ENCODE peak calls at places on chromosomes 7 and 10, in seven cellular contexts. One of them, this sample, is unnamed.

GRCh38 chr7:120949393-120949799 is 1.2 kb upstream of the ING3 start:
- DNase-seq in breast epithelium: no peak
- DNase-seq in PC-9: no peak
- DNase-seq in brain microvascular endothelial cell: no peak
- DNase-seq in activated CD4-positive, alpha-beta memory T cell treated with anti-CD3 and anti-CD28 coated beads, Interleukin-2, amount 10 ng/mL, durations not matched to agents 7 days and 5 days: no peak
- DNase-seq in ELF-1: no peak
- DNase-seq in NCI-H2029: no peak
- DNase-seq in this sample: no peak

GRCh38 chr7:31311465-31312074 is 29.0 kb downstream of the NEUROD6 start:
- DNase-seq in ELF-1: peak
- DNase-seq in PC-9: no peak
- DNase-seq in activated CD4-positive, alpha-beta memory T cell treated with anti-CD3 and anti-CD28 coated beads, Interleukin-2, amount 10 ng/mL, durations not matched to agents 7 days and 5 days: no peak
- DNase-seq in breast epithelium: no peak
- DNase-seq in brain microvascular endothelial cell: no peak
- DNase-seq in NCI-H2029: no peak
- DNase-seq in this sample: no peak

GRCh38 chr7:127393370-127394058 is 1.0 kb upstream of the ZNF800 start:
- DNase-seq in PC-9: peak
- DNase-seq in brain microvascular endothelial cell: no peak
- DNase-seq in ELF-1: peak
- DNase-seq in breast epithelium: no peak
- DNase-seq in activated CD4-positive, alpha-beta memory T cell treated with anti-CD3 and anti-CD28 coated beads, Interleukin-2, amount 10 ng/mL, durations not matched to agents 7 days and 5 days: no peak
- DNase-seq in NCI-H2029: no peak
- DNase-seq in this sample: no peak

GRCh38 chr10:98339790-98340189 is 71.8 kb upstream of the LOXL4 start:
- DNase-seq in NCI-H2029: peak
- DNase-seq in brain microvascular endothelial cell: no peak
- DNase-seq in PC-9: no peak
- DNase-seq in breast epithelium: no peak
- DNase-seq in ELF-1: no peak
- DNase-seq in activated CD4-positive, alpha-beta memory T cell treated with anti-CD3 and anti-CD28 coated beads, Interleukin-2, amount 10 ng/mL, durations not matched to agents 7 days and 5 days: peak
- DNase-seq in this sample: no peak

GRCh38 chr7:44658979-44659378 is 52.6 kb downstream of the OGDH start:
- DNase-seq in NCI-H2029: no peak
- DNase-seq in ELF-1: no peak
- DNase-seq in breast epithelium: no peak
- DNase-seq in activated CD4-positive, alpha-beta memory T cell treated with anti-CD3 and anti-CD28 coated beads, Interleukin-2, amount 10 ng/mL, durations not matched to agents 7 days and 5 days: no peak
- DNase-seq in PC-9: no peak
- DNase-seq in brain microvascular endothelial cell: no peak
- DNase-seq in this sample: no peak

GRCh38 chr10:113922787-113923570 is 68.5 kb downstream of the NHLRC2 start:
- DNase-seq in breast epithelium: no peak
- DNase-seq in NCI-H2029: no peak
- DNase-seq in activated CD4-positive, alpha-beta memory T cell treated with anti-CD3 and anti-CD28 coated beads, Interleukin-2, amount 10 ng/mL, durations not matched to agents 7 days and 5 days: no peak
- DNase-seq in PC-9: no peak
- DNase-seq in ELF-1: peak
- DNase-seq in brain microvascular endothelial cell: no peak
- DNase-seq in this sample: no peak

GRCh38 chr10:102994551-102995295 is 76.6 kb downstream of the CNNM2 start:
- DNase-seq in brain microvascular endothelial cell: no peak
- DNase-seq in ELF-1: no peak
- DNase-seq in NCI-H2029: no peak
- DNase-seq in PC-9: no peak
- DNase-seq in activated CD4-positive, alpha-beta memory T cell treated with anti-CD3 and anti-CD28 coated beads, Interleukin-2, amount 10 ng/mL, durations not matched to agents 7 days and 5 days: peak
- DNase-seq in breast epithelium: no peak
- DNase-seq in this sample: no peak

GRCh38 chr7:139777948-139778841 is at the start of gene HIPK2:
- DNase-seq in breast epithelium: peak
- DNase-seq in PC-9: peak
- DNase-seq in activated CD4-positive, alpha-beta memory T cell treated with anti-CD3 and anti-CD28 coated beads, Interleukin-2, amount 10 ng/mL, durations not matched to agents 7 days and 5 days: peak
- DNase-seq in ELF-1: peak
- DNase-seq in brain microvascular endothelial cell: peak
- DNase-seq in NCI-H2029: peak
- DNase-seq in this sample: peak

GRCh38 chr10:124005991-124006392 is 87.4 kb downstream of the CHST15 start:
- DNase-seq in activated CD4-positive, alpha-beta memory T cell treated with anti-CD3 and anti-CD28 coated beads, Interleukin-2, amount 10 ng/mL, durations not matched to agents 7 days and 5 days: no peak
- DNase-seq in brain microvascular endothelial cell: peak
- DNase-seq in breast epithelium: peak
- DNase-seq in NCI-H2029: no peak
- DNase-seq in PC-9: no peak
- DNase-seq in ELF-1: no peak
- DNase-seq in this sample: no peak

GRCh38 chr7:18552943-18553584 is 57.5 kb downstream of the HDAC9 start:
- DNase-seq in NCI-H2029: peak
- DNase-seq in breast epithelium: no peak
- DNase-seq in activated CD4-positive, alpha-beta memory T cell treated with anti-CD3 and anti-CD28 coated beads, Interleukin-2, amount 10 ng/mL, durations not matched to agents 7 days and 5 days: no peak
- DNase-seq in PC-9: no peak
- DNase-seq in brain microvascular endothelial cell: peak
- DNase-seq in ELF-1: no peak
- DNase-seq in this sample: no peak

GRCh38 chr7:39400836-39401235 is 165.4 kb upstream of the YAE1 start:
- DNase-seq in activated CD4-positive, alpha-beta memory T cell treated with anti-CD3 and anti-CD28 coated beads, Interleukin-2, amount 10 ng/mL, durations not matched to agents 7 days and 5 days: no peak
- DNase-seq in breast epithelium: no peak
- DNase-seq in brain microvascular endothelial cell: no peak
- DNase-seq in PC-9: no peak
- DNase-seq in NCI-H2029: no peak
- DNase-seq in ELF-1: no peak
- DNase-seq in this sample: no peak

GRCh38 chr7:46999866-47000265 is 582.0 kb downstream of the TNS3 start:
- DNase-seq in activated CD4-positive, alpha-beta memory T cell treated with anti-CD3 and anti-CD28 coated beads, Interleukin-2, amount 10 ng/mL, durations not matched to agents 7 days and 5 days: no peak
- DNase-seq in brain microvascular endothelial cell: no peak
- DNase-seq in ELF-1: no peak
- DNase-seq in breast epithelium: no peak
- DNase-seq in PC-9: no peak
- DNase-seq in NCI-H2029: no peak
- DNase-seq in this sample: no peak

GRCh38 chr7:41821521-41822213 is 118.8 kb upstream of the INHBA start:
- DNase-seq in NCI-H2029: no peak
- DNase-seq in brain microvascular endothelial cell: no peak
- DNase-seq in breast epithelium: no peak
- DNase-seq in ELF-1: no peak
- DNase-seq in activated CD4-positive, alpha-beta memory T cell treated with anti-CD3 and anti-CD28 coated beads, Interleukin-2, amount 10 ng/mL, durations not matched to agents 7 days and 5 days: no peak
- DNase-seq in PC-9: no peak
- DNase-seq in this sample: no peak

GRCh38 chr10:89845541-89846275 is 144.3 kb downstream of the KIF20B start:
- DNase-seq in PC-9: peak
- DNase-seq in breast epithelium: no peak
- DNase-seq in brain microvascular endothelial cell: peak
- DNase-seq in NCI-H2029: no peak
- DNase-seq in activated CD4-positive, alpha-beta memory T cell treated with anti-CD3 and anti-CD28 coated beads, Interleukin-2, amount 10 ng/mL, durations not matched to agents 7 days and 5 days: no peak
- DNase-seq in ELF-1: no peak
- DNase-seq in this sample: no peak

GRCh38 chr7:132404261-132404660 is 172.0 kb downstream of the PLXNA4 start:
- DNase-seq in breast epithelium: no peak
- DNase-seq in ELF-1: no peak
- DNase-seq in brain microvascular endothelial cell: no peak
- DNase-seq in activated CD4-positive, alpha-beta memory T cell treated with anti-CD3 and anti-CD28 coated beads, Interleukin-2, amount 10 ng/mL, durations not matched to agents 7 days and 5 days: no peak
- DNase-seq in PC-9: no peak
- DNase-seq in NCI-H2029: no peak
- DNase-seq in this sample: no peak

GRCh38 chr7:121519548-121520521 is 123.7 kb upstream of the FAM3C start:
- DNase-seq in NCI-H2029: no peak
- DNase-seq in brain microvascular endothelial cell: peak
- DNase-seq in PC-9: no peak
- DNase-seq in activated CD4-positive, alpha-beta memory T cell treated with anti-CD3 and anti-CD28 coated beads, Interleukin-2, amount 10 ng/mL, durations not matched to agents 7 days and 5 days: no peak
- DNase-seq in breast epithelium: no peak
- DNase-seq in ELF-1: no peak
- DNase-seq in this sample: no peak

GRCh38 chr7:107973861-107974260 is 29.1 kb downstream of the LAMB1 start:
- DNase-seq in breast epithelium: no peak
- DNase-seq in activated CD4-positive, alpha-beta memory T cell treated with anti-CD3 and anti-CD28 coated beads, Interleukin-2, amount 10 ng/mL, durations not matched to agents 7 days and 5 days: no peak
- DNase-seq in ELF-1: no peak
- DNase-seq in PC-9: no peak
- DNase-seq in brain microvascular endothelial cell: no peak
- DNase-seq in NCI-H2029: no peak
- DNase-seq in this sample: no peak

GRCh38 chr7:142870575-142871259 is 14.8 kb downstream of the TRPV6 start:
- DNase-seq in activated CD4-positive, alpha-beta memory T cell treated with anti-CD3 and anti-CD28 coated beads, Interleukin-2, amount 10 ng/mL, durations not matched to agents 7 days and 5 days: peak
- DNase-seq in PC-9: no peak
- DNase-seq in breast epithelium: peak
- DNase-seq in ELF-1: no peak
- DNase-seq in brain microvascular endothelial cell: no peak
- DNase-seq in NCI-H2029: no peak
- DNase-seq in this sample: no peak

GRCh38 chr7:79298145-79298760 is 155.2 kb downstream of the MAGI2 start:
- DNase-seq in brain microvascular endothelial cell: peak
- DNase-seq in PC-9: peak
- DNase-seq in breast epithelium: no peak
- DNase-seq in NCI-H2029: no peak
- DNase-seq in activated CD4-positive, alpha-beta memory T cell treated with anti-CD3 and anti-CD28 coated beads, Interleukin-2, amount 10 ng/mL, durations not matched to agents 7 days and 5 days: no peak
- DNase-seq in ELF-1: no peak
- DNase-seq in this sample: peak

GRCh38 chr10:8180348-8180747 is 125.9 kb downstream of the GATA3 start:
- DNase-seq in ELF-1: no peak
- DNase-seq in NCI-H2029: no peak
- DNase-seq in PC-9: no peak
- DNase-seq in brain microvascular endothelial cell: no peak
- DNase-seq in activated CD4-positive, alpha-beta memory T cell treated with anti-CD3 and anti-CD28 coated beads, Interleukin-2, amount 10 ng/mL, durations not matched to agents 7 days and 5 days: no peak
- DNase-seq in breast epithelium: no peak
- DNase-seq in this sample: no peak

GRCh38 chr7:20403356-20403755 is 72.7 kb downstream of the ITGB8 start:
- DNase-seq in breast epithelium: no peak
- DNase-seq in activated CD4-positive, alpha-beta memory T cell treated with anti-CD3 and anti-CD28 coated beads, Interleukin-2, amount 10 ng/mL, durations not matched to agents 7 days and 5 days: no peak
- DNase-seq in brain microvascular endothelial cell: no peak
- DNase-seq in NCI-H2029: no peak
- DNase-seq in ELF-1: no peak
- DNase-seq in PC-9: no peak
- DNase-seq in this sample: no peak

GRCh38 chr10:62687230-62687748 is 117.2 kb upstream of the ADO start:
- DNase-seq in activated CD4-positive, alpha-beta memory T cell treated with anti-CD3 and anti-CD28 coated beads, Interleukin-2, amount 10 ng/mL, durations not matched to agents 7 days and 5 days: no peak
- DNase-seq in NCI-H2029: no peak
- DNase-seq in breast epithelium: no peak
- DNase-seq in PC-9: no peak
- DNase-seq in brain microvascular endothelial cell: peak
- DNase-seq in ELF-1: no peak
- DNase-seq in this sample: no peak

GRCh38 chr10:132812544-132812943 is 26.6 kb upstream of the NKX6-2 start:
- DNase-seq in brain microvascular endothelial cell: no peak
- DNase-seq in NCI-H2029: no peak
- DNase-seq in breast epithelium: no peak
- DNase-seq in ELF-1: no peak
- DNase-seq in activated CD4-positive, alpha-beta memory T cell treated with anti-CD3 and anti-CD28 coated beads, Interleukin-2, amount 10 ng/mL, durations not matched to agents 7 days and 5 days: no peak
- DNase-seq in PC-9: no peak
- DNase-seq in this sample: no peak

GRCh38 chr7:140649566-140650205 is 9.1 kb upstream of the DENND2A start:
- DNase-seq in breast epithelium: peak
- DNase-seq in activated CD4-positive, alpha-beta memory T cell treated with anti-CD3 and anti-CD28 coated beads, Interleukin-2, amount 10 ng/mL, durations not matched to agents 7 days and 5 days: no peak
- DNase-seq in NCI-H2029: no peak
- DNase-seq in ELF-1: no peak
- DNase-seq in brain microvascular endothelial cell: peak
- DNase-seq in PC-9: peak
- DNase-seq in this sample: no peak